ENCODE peak calls at places on chromosomes 2 and 18, in six cellular contexts. Z is breast epithelium; S is CD4-positive, CD25-positive, alpha-beta regulatory T cell; H is spleen; E is ovary; V is lower lobe of right lung. A is an unnamed sample.
A peak's percentile ranks its signal among the peaks of the same experiment; 100 is the strongest.

GRCh38 chr2:102050854-102051391 is 59.2 kb downstream of the IL1R2 start:
- DNase-seq in E (peak; percentile 90), Z (peak; percentile 74), V (peak; percentile 66), S (no peak), H (no peak), A (no peak)

GRCh38 chr2:48414640-48414979 is 115.3 kb upstream of the STON1 start:
- DNase-seq in H (no peak), E (no peak), S (no peak), V (no peak), Z (no peak), A (no peak)

GRCh38 chr2:24586955-24587354 is 95.9 kb downstream of the NCOA1 start:
- DNase-seq in Z (no peak), H (no peak), E (no peak), S (no peak), V (no peak), A (no peak)

GRCh38 chr2:219252900-219253752 is at the start of gene TUBA4B:
- DNase-seq in H (peak; percentile 93), V (peak; percentile 66), E (peak; percentile 60), Z (no peak), S (peak; percentile 51), A (peak; percentile 65)

GRCh38 chr2:237092920-237093781 is 7.5 kb downstream of the COPS8 start:
- DNase-seq in Z (no peak), V (no peak), H (no peak), E (peak; percentile 65), S (no peak), A (peak; percentile 5)

GRCh38 chr2:45936623-45936979 is 285.1 kb downstream of the PRKCE start:
- DNase-seq in Z (no peak), E (no peak), S (no peak), V (no peak), H (no peak), A (no peak)

GRCh38 chr2:191554240-191554639 is 123.7 kb upstream of the NABP1 start:
- DNase-seq in S (no peak), E (no peak), Z (no peak), H (no peak), V (no peak), A (no peak)

GRCh38 chr18:45876131-45876530 is 50.7 kb downstream of the SIGLEC15 start:
- DNase-seq in H (no peak), E (no peak), S (no peak), V (no peak), Z (no peak), A (no peak)

GRCh38 chr2:126531029-126531428 is 124.9 kb upstream of the GYPC start:
- DNase-seq in H (no peak), S (no peak), Z (no peak), V (no peak), E (no peak), A (no peak)

GRCh38 chr18:24725644-24726043 is 265.2 kb downstream of the HRH4 start:
- DNase-seq in Z (no peak), H (no peak), S (no peak), E (no peak), V (no peak), A (no peak)

GRCh38 chr2:64989126-64989981 is at the start of gene SLC1A4:
- DNase-seq in E (peak; percentile 94), Z (peak; percentile 90), S (peak; percentile 80), H (peak; percentile 98), V (peak; percentile 91), A (peak; percentile 81)

GRCh38 chr2:16466133-16466820 is 199.4 kb downstream of the CYRIA start:
- DNase-seq in S (no peak), Z (no peak), E (no peak), V (no peak), H (no peak), A (no peak)

GRCh38 chr18:13445241-13445897 is 226.8 kb downstream of the LDLRAD4 start:
- DNase-seq in Z (no peak), H (no peak), S (no peak), E (no peak), V (no peak), A (no peak)

GRCh38 chr18:26717123-26717522 is 148.4 kb downstream of the AQP4 start:
- DNase-seq in H (no peak), S (no peak), Z (no peak), V (no peak), E (no peak), A (no peak)

GRCh38 chr18:75200071-75200470 is 8.9 kb downstream of the PTGR3 start:
- DNase-seq in E (no peak), S (no peak), H (no peak), V (no peak), Z (no peak), A (no peak)

GRCh38 chr2:96024336-96025106 is 10.2 kb downstream of the GPAT2 start:
- DNase-seq in S (no peak), E (no peak), Z (peak; percentile 46), H (no peak), V (no peak), A (no peak)

GRCh38 chr2:61180686-61181085 is 18.7 kb downstream of the C2orf74 start:
- DNase-seq in V (no peak), Z (no peak), E (no peak), H (no peak), S (no peak), A (no peak)

GRCh38 chr2:61177727-61178549 is 15.9 kb downstream of the C2orf74 start:
- DNase-seq in H (peak; percentile 89), S (peak; percentile 45), E (no peak), V (peak; percentile 57), Z (no peak), A (peak; percentile 50)

GRCh38 chr2:61176755-61177726 is 15.1 kb downstream of the C2orf74 start:
- DNase-seq in V (peak; percentile 96), S (peak; percentile 91), Z (peak; percentile 91), E (peak; percentile 93), H (peak; percentile 99), A (peak; percentile 93)

GRCh38 chr2:61179701-61180639 is 18.0 kb downstream of the C2orf74 start:
- DNase-seq in Z (no peak), S (no peak), V (no peak), H (no peak), E (peak; percentile 73), A (no peak)

GRCh38 chr2:61178603-61179545 is 16.9 kb downstream of the C2orf74 start:
- DNase-seq in E (no peak), S (no peak), V (peak; percentile 56), Z (no peak), H (peak; percentile 81), A (peak; percentile 22)
- H3K27ac ChIP-seq in E (peak overlapping the region; percentile 94), S (peak overlapping the region; percentile 95), V (peak overlapping the region; percentile 100), Z (peak overlapping the region; percentile 99), H (peak overlapping the region; percentile 98), A (no peak overlapping the region)

GRCh38 chr18:41744664-41745063 is 210.4 kb upstream of the PIK3C3 start:
- DNase-seq in Z (no peak), S (no peak), H (no peak), V (no peak), E (no peak), A (no peak)
- H3K27ac ChIP-seq in Z (no peak overlapping the region), S (no peak overlapping the region), H (no peak overlapping the region), V (no peak overlapping the region), E (no peak overlapping the region), A (no peak overlapping the region)

DNA sequence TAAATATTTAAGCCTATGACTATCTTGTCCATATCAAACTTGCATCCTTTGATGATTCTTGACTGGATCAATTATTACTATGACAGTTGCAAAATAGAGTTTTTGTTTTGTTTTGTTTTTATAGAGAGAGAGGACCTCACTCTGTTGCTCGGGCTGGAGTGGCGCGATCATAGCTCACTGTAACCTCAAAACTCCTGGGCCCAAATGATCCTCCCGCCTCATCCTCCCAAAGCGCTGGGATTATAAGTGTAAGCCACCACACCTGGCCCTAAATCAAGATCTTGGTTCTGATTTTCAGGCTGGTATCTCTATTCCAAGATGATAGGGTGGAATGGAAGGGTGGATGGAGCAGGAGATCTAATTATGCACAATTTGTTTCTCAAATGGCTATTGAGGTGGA is 46.5 kb downstream of the SLC4A1AP start:
- DNase-seq in V (no peak), H (no peak), Z (no peak), E (no peak), S (no peak), A (no peak)
- H3K27ac ChIP-seq in V (no peak overlapping the region), H (no peak overlapping the region), Z (no peak overlapping the region), E (no peak overlapping the region), S (no peak overlapping the region), A (no peak overlapping the region)

DNA sequence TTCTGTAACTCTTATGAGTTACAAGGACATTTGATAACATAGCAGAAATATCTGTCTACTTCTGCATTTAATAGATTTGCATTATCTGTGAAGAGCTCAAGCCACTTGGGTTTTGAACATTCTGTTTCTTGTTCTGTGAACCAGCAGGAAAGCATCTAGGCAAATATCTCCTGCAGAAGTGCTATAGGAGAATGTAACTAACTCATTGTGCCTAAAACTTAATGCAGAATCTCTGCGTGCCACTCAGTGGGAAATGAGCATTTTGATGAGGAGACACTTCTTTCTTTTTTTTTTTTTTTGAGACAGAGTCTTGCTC is 63.5 kb downstream of the MYOM1 start:
- DNase-seq in H (no peak), V (no peak), Z (no peak), E (no peak), S (no peak), A (no peak)
- H3K27ac ChIP-seq in H (peak overlapping the region; percentile 42), V (peak overlapping the region; percentile 63), Z (peak overlapping the region; percentile 75), E (no peak overlapping the region), S (no peak overlapping the region), A (no peak overlapping the region)

DNA sequence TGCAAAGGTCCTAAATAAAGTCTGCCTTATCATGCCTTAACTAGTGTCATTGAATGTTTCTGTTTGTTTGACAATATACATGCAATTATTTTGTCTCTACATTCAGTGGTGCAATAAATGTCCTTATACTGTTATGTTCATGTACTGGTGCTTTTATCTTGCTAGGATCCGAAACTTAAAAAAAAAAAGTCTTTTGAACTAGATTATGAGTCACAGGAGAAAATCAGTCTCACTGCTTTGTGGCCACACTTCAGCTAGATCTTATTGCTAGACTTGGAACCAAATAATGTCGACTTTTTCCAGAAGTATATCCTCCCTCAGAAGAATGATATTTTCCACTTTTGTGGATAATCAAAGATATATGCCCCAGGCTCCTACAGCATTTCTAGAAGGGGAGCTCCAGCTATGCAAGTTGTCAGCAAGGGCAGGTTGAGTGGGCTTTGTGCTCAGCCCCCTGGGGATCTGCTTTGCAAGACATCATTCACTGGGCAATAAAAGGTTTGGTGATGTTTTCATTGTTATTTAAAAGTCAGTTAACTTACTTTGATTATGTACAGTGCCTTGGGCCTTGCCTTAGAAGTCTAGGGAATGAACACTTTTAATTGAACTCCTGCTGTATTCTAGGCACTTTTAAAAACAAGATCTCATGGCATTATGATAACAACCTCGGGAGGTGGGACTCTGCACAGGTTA is 157.1 kb upstream of the LRRTM1 start:
- DNase-seq in V (no peak), H (no peak), S (no peak), Z (no peak), E (no peak), A (no peak)
- H3K27ac ChIP-seq in V (no peak overlapping the region), H (no peak overlapping the region), S (no peak overlapping the region), Z (no peak overlapping the region), E (no peak overlapping the region), A (no peak overlapping the region)

GRCh38 chr18:58253318-58253717 is 209.3 kb downstream of the NEDD4L start:
- DNase-seq in S (no peak), E (no peak), V (no peak), H (no peak), Z (no peak), A (no peak)
- H3K27ac ChIP-seq in S (no peak overlapping the region), E (no peak overlapping the region), V (no peak overlapping the region), H (no peak overlapping the region), Z (no peak overlapping the region), A (no peak overlapping the region)